ENCODE peak calls at places on chromosomes 3 and 15, in ten cellular contexts. One of them, this sample, is unnamed.

GRCh38 chr3:122101646-122102045 is 46.5 kb downstream of the CD86 start:
- DNase-seq in neuronal stem cell: peak
- DNase-seq in body of pancreas: peak
- DNase-seq in CD8-positive, alpha-beta memory T cell: no peak
- DNase-seq in Peyer's patch: no peak
- DNase-seq in thoracic aorta: no peak
- DNase-seq in GM23248: peak
- DNase-seq in substantia nigra: no peak
- DNase-seq in GM23338: peak
- DNase-seq in HepG2: peak
- DNase-seq in this sample: no peak

GRCh38 chr3:159586587-159587202 is 401.9 kb upstream of the IL12A start:
- DNase-seq in thoracic aorta: no peak
- DNase-seq in Peyer's patch: no peak
- DNase-seq in GM23248: peak
- DNase-seq in GM23338: peak
- DNase-seq in substantia nigra: no peak
- DNase-seq in HepG2: peak
- DNase-seq in CD8-positive, alpha-beta memory T cell: no peak
- DNase-seq in body of pancreas: no peak
- DNase-seq in neuronal stem cell: peak
- DNase-seq in this sample: no peak

GRCh38 chr3:66822059-66823009 is 175.8 kb upstream of the KBTBD8 start:
- DNase-seq in body of pancreas: peak
- DNase-seq in HepG2: peak
- DNase-seq in CD8-positive, alpha-beta memory T cell: peak
- DNase-seq in Peyer's patch: peak
- DNase-seq in substantia nigra: no peak
- DNase-seq in GM23338: peak
- DNase-seq in GM23248: peak
- DNase-seq in neuronal stem cell: peak
- DNase-seq in thoracic aorta: peak
- DNase-seq in this sample: no peak

GRCh38 chr3:22594990-22595389 is 608.1 kb upstream of the UBE2E2 start:
- DNase-seq in Peyer's patch: no peak
- DNase-seq in HepG2: no peak
- DNase-seq in thoracic aorta: no peak
- DNase-seq in GM23248: no peak
- DNase-seq in neuronal stem cell: no peak
- DNase-seq in substantia nigra: no peak
- DNase-seq in CD8-positive, alpha-beta memory T cell: no peak
- DNase-seq in body of pancreas: no peak
- DNase-seq in GM23338: no peak
- DNase-seq in this sample: no peak

GRCh38 chr3:69776289-69776688 is 37.0 kb downstream of the MITF start:
- DNase-seq in HepG2: no peak
- DNase-seq in thoracic aorta: no peak
- DNase-seq in neuronal stem cell: no peak
- DNase-seq in CD8-positive, alpha-beta memory T cell: no peak
- DNase-seq in body of pancreas: no peak
- DNase-seq in substantia nigra: no peak
- DNase-seq in GM23248: no peak
- DNase-seq in GM23338: no peak
- DNase-seq in Peyer's patch: no peak
- DNase-seq in this sample: no peak

GRCh38 chr15:101526890-101527289 is 37.4 kb upstream of the PCSK6 start:
- DNase-seq in neuronal stem cell: no peak
- DNase-seq in body of pancreas: no peak
- DNase-seq in CD8-positive, alpha-beta memory T cell: no peak
- DNase-seq in thoracic aorta: no peak
- DNase-seq in GM23248: no peak
- DNase-seq in GM23338: no peak
- DNase-seq in Peyer's patch: no peak
- DNase-seq in HepG2: no peak
- DNase-seq in substantia nigra: no peak
- DNase-seq in this sample: no peak

GRCh38 chr15:92683511-92683834 is 27.9 kb upstream of the FAM174B start:
- DNase-seq in CD8-positive, alpha-beta memory T cell: no peak
- DNase-seq in GM23338: peak
- DNase-seq in Peyer's patch: peak
- DNase-seq in body of pancreas: peak
- DNase-seq in HepG2: peak
- DNase-seq in neuronal stem cell: peak
- DNase-seq in substantia nigra: no peak
- DNase-seq in thoracic aorta: no peak
- DNase-seq in GM23248: peak
- DNase-seq in this sample: no peak

GRCh38 chr3:109155828-109156227 is 19.3 kb downstream of the C3orf85 start:
- DNase-seq in GM23248: no peak
- DNase-seq in CD8-positive, alpha-beta memory T cell: no peak
- DNase-seq in Peyer's patch: no peak
- DNase-seq in body of pancreas: no peak
- DNase-seq in thoracic aorta: no peak
- DNase-seq in HepG2: no peak
- DNase-seq in GM23338: peak
- DNase-seq in substantia nigra: no peak
- DNase-seq in neuronal stem cell: no peak
- DNase-seq in this sample: no peak

GRCh38 chr15:66131200-66131599 is 122.3 kb downstream of the MEGF11 start:
- DNase-seq in body of pancreas: peak
- DNase-seq in HepG2: no peak
- DNase-seq in GM23248: no peak
- DNase-seq in thoracic aorta: no peak
- DNase-seq in neuronal stem cell: no peak
- DNase-seq in GM23338: no peak
- DNase-seq in Peyer's patch: no peak
- DNase-seq in substantia nigra: no peak
- DNase-seq in CD8-positive, alpha-beta memory T cell: no peak
- DNase-seq in this sample: no peak

GRCh38 chr3:166685246-166685645 is 694.9 kb downstream of the ZBBX start:
- DNase-seq in HepG2: no peak
- DNase-seq in Peyer's patch: no peak
- DNase-seq in substantia nigra: no peak
- DNase-seq in thoracic aorta: no peak
- DNase-seq in CD8-positive, alpha-beta memory T cell: no peak
- DNase-seq in neuronal stem cell: no peak
- DNase-seq in body of pancreas: no peak
- DNase-seq in GM23248: no peak
- DNase-seq in GM23338: no peak
- DNase-seq in this sample: no peak

DNA sequence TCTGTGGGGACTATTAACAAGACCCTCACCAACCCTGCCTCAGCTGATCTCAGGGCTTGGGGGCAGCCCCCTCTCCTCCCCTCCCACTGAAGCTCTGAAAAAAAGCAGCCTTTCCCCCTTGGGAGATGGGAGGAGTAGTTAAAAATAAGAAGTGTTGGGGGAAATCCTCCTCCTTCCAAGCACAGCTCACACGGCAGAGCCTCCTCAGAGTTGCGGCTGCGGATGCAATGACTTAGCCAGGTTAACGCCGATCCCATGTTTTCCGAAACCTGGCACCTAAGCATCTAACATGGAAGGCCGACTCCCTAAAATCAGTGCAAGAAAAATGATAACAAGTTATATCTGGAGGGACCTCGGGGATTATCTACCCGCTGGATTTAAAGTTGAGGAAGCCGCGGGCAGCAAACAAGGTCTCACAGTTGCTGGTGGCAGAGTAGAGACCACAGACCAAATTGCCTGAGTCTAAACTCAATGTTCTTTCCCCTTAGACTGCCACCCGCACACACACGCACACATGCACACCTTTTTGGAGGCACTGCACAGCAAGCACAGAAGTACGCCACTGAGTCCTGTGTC is 1.1 kb upstream of the TPM1 start:
- DNase-seq in CD8-positive, alpha-beta memory T cell: no peak
- DNase-seq in thoracic aorta: no peak
- DNase-seq in Peyer's patch: no peak
- DNase-seq in GM23248: no peak
- DNase-seq in body of pancreas: no peak
- DNase-seq in neuronal stem cell: no peak
- DNase-seq in substantia nigra: no peak
- DNase-seq in HepG2: no peak
- DNase-seq in GM23338: no peak
- DNase-seq in this sample: no peak
- H3K27ac ChIP-seq in CD8-positive, alpha-beta memory T cell: no peak
- H3K27ac ChIP-seq in thoracic aorta: peak
- H3K27ac ChIP-seq in Peyer's patch: peak
- H3K27ac ChIP-seq in GM23248: peak
- H3K27ac ChIP-seq in body of pancreas: peak
- H3K27ac ChIP-seq in neuronal stem cell: peak
- H3K27ac ChIP-seq in substantia nigra: no peak
- H3K27ac ChIP-seq in HepG2: peak
- H3K27ac ChIP-seq in GM23338: peak
- H3K27ac ChIP-seq in this sample: no peak

GRCh38 chr3:73624363-73625123 is at the start of gene PDZRN3:
- DNase-seq in substantia nigra: no peak
- DNase-seq in Peyer's patch: peak
- DNase-seq in GM23338: peak
- DNase-seq in GM23248: peak
- DNase-seq in CD8-positive, alpha-beta memory T cell: no peak
- DNase-seq in body of pancreas: peak
- DNase-seq in neuronal stem cell: peak
- DNase-seq in thoracic aorta: no peak
- DNase-seq in HepG2: no peak
- DNase-seq in this sample: peak

GRCh38 chr3:73622135-73622534 is 2.6 kb downstream of the PDZRN3 start:
- DNase-seq in neuronal stem cell: no peak
- DNase-seq in Peyer's patch: peak
- DNase-seq in CD8-positive, alpha-beta memory T cell: no peak
- DNase-seq in thoracic aorta: no peak
- DNase-seq in HepG2: peak
- DNase-seq in GM23248: peak
- DNase-seq in substantia nigra: no peak
- DNase-seq in body of pancreas: peak
- DNase-seq in GM23338: peak
- DNase-seq in this sample: no peak

GRCh38 chr3:73623316-73623715 is 1.4 kb downstream of the PDZRN3 start:
- DNase-seq in thoracic aorta: no peak
- DNase-seq in CD8-positive, alpha-beta memory T cell: no peak
- DNase-seq in GM23338: no peak
- DNase-seq in substantia nigra: no peak
- DNase-seq in Peyer's patch: no peak
- DNase-seq in GM23248: peak
- DNase-seq in HepG2: no peak
- DNase-seq in body of pancreas: peak
- DNase-seq in neuronal stem cell: no peak
- DNase-seq in this sample: no peak

GRCh38 chr3:73623996-73624362 is 762 bp downstream of the PDZRN3 start:
- DNase-seq in substantia nigra: no peak
- DNase-seq in HepG2: no peak
- DNase-seq in body of pancreas: peak
- DNase-seq in thoracic aorta: no peak
- DNase-seq in neuronal stem cell: no peak
- DNase-seq in GM23248: peak
- DNase-seq in CD8-positive, alpha-beta memory T cell: no peak
- DNase-seq in Peyer's patch: peak
- DNase-seq in GM23338: peak
- DNase-seq in this sample: peak

GRCh38 chr3:73625124-73625665 is 454 bp upstream of the PDZRN3 start:
- DNase-seq in neuronal stem cell: peak
- DNase-seq in GM23248: peak
- DNase-seq in GM23338: peak
- DNase-seq in HepG2: no peak
- DNase-seq in substantia nigra: no peak
- DNase-seq in body of pancreas: peak
- DNase-seq in thoracic aorta: no peak
- DNase-seq in Peyer's patch: no peak
- DNase-seq in CD8-positive, alpha-beta memory T cell: no peak
- DNase-seq in this sample: no peak
- H3K27ac ChIP-seq in neuronal stem cell: no peak
- H3K27ac ChIP-seq in GM23248: peak
- H3K27ac ChIP-seq in GM23338: no peak
- H3K27ac ChIP-seq in HepG2: no peak
- H3K27ac ChIP-seq in substantia nigra: no peak
- H3K27ac ChIP-seq in body of pancreas: peak
- H3K27ac ChIP-seq in thoracic aorta: peak
- H3K27ac ChIP-seq in Peyer's patch: peak
- H3K27ac ChIP-seq in CD8-positive, alpha-beta memory T cell: no peak
- H3K27ac ChIP-seq in this sample: peak

GRCh38 chr3:184687363-184688049 is 24.4 kb downstream of the MAGEF1 start:
- DNase-seq in HepG2: no peak
- DNase-seq in Peyer's patch: peak
- DNase-seq in neuronal stem cell: no peak
- DNase-seq in GM23248: no peak
- DNase-seq in substantia nigra: no peak
- DNase-seq in body of pancreas: peak
- DNase-seq in GM23338: no peak
- DNase-seq in CD8-positive, alpha-beta memory T cell: no peak
- DNase-seq in thoracic aorta: no peak
- DNase-seq in this sample: no peak
- H3K27ac ChIP-seq in HepG2: no peak
- H3K27ac ChIP-seq in Peyer's patch: peak
- H3K27ac ChIP-seq in neuronal stem cell: no peak
- H3K27ac ChIP-seq in GM23248: no peak
- H3K27ac ChIP-seq in substantia nigra: peak
- H3K27ac ChIP-seq in body of pancreas: no peak
- H3K27ac ChIP-seq in GM23338: no peak
- H3K27ac ChIP-seq in CD8-positive, alpha-beta memory T cell: no peak
- H3K27ac ChIP-seq in thoracic aorta: no peak
- H3K27ac ChIP-seq in this sample: no peak

DNA sequence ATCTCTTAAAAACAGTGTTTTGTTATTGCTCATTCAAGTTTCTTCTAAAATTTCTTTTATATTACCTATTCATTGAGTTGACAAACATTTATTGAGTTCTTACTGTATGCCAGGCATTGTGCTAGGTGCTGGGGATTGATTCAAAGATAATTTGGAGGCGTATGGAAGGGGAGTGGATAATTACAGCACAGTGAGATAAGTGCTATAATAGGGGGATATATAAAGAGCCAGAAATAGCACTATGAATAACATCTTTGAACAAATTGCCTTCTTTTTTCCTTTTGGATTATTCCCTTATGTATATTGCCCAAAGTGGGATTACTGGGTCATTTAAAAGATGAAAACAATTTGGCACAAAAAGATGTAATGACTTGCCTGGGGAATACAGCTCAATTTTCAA is 64.6 kb downstream of the LPP start:
- DNase-seq in Peyer's patch: no peak
- DNase-seq in HepG2: no peak
- DNase-seq in neuronal stem cell: no peak
- DNase-seq in thoracic aorta: no peak
- DNase-seq in substantia nigra: no peak
- DNase-seq in GM23248: no peak
- DNase-seq in body of pancreas: no peak
- DNase-seq in GM23338: no peak
- DNase-seq in CD8-positive, alpha-beta memory T cell: no peak
- DNase-seq in this sample: no peak
- H3K27ac ChIP-seq in Peyer's patch: peak
- H3K27ac ChIP-seq in HepG2: no peak
- H3K27ac ChIP-seq in neuronal stem cell: no peak
- H3K27ac ChIP-seq in thoracic aorta: peak
- H3K27ac ChIP-seq in substantia nigra: no peak
- H3K27ac ChIP-seq in GM23248: no peak
- H3K27ac ChIP-seq in body of pancreas: peak
- H3K27ac ChIP-seq in GM23338: no peak
- H3K27ac ChIP-seq in CD8-positive, alpha-beta memory T cell: no peak
- H3K27ac ChIP-seq in this sample: no peak

GRCh38 chr3:139601191-139601961 is 61.8 kb upstream of the RBP1 start:
- DNase-seq in body of pancreas: no peak
- DNase-seq in thoracic aorta: no peak
- DNase-seq in substantia nigra: no peak
- DNase-seq in GM23338: no peak
- DNase-seq in CD8-positive, alpha-beta memory T cell: no peak
- DNase-seq in Peyer's patch: no peak
- DNase-seq in GM23248: peak
- DNase-seq in neuronal stem cell: no peak
- DNase-seq in HepG2: no peak
- DNase-seq in this sample: no peak
- H3K27ac ChIP-seq in body of pancreas: no peak
- H3K27ac ChIP-seq in thoracic aorta: no peak
- H3K27ac ChIP-seq in substantia nigra: no peak
- H3K27ac ChIP-seq in GM23338: no peak
- H3K27ac ChIP-seq in CD8-positive, alpha-beta memory T cell: no peak
- H3K27ac ChIP-seq in Peyer's patch: no peak
- H3K27ac ChIP-seq in GM23248: no peak
- H3K27ac ChIP-seq in neuronal stem cell: no peak
- H3K27ac ChIP-seq in HepG2: no peak
- H3K27ac ChIP-seq in this sample: no peak

This sample was measured in left lung.